ENCODE peak calls at places on chromosomes 13 and 19, in five cellular contexts. V, Z, G, D and R are unnamed samples.

GRCh38 chr13:84962141-84962750 is 837.0 kb downstream of the SLITRK6 start:
- DNase-seq in G (no peak), Z (no peak), D (no peak), V (peak; percentile 59), R (no peak)

GRCh38 chr13:112079696-112080095 is 12.7 kb downstream of the SOX1 start:
- DNase-seq in Z (no peak), D (no peak), V (no peak), G (no peak), R (no peak)

GRCh38 chr19:43624933-43625332 is 5.5 kb upstream of the ZNF428 start:
- DNase-seq in V (peak; percentile 83), D (no peak), Z (no peak), G (no peak), R (no peak)

GRCh38 chr19:48630289-48631036 is 6.7 kb downstream of the DBP start:
- DNase-seq in G (no peak), Z (no peak), V (peak; percentile 87), D (no peak), R (no peak)

GRCh38 chr19:30371157-30371845 is 883 bp upstream of the ZNF536 start:
- DNase-seq in V (no peak), Z (no peak), G (no peak), D (no peak), R (no peak)

GRCh38 chr19:33316521-33317284 is 14.4 kb upstream of the CEBPA start:
- DNase-seq in D (no peak), G (no peak), V (no peak), Z (peak; percentile 78), R (no peak)

GRCh38 chr13:100644328-100644727 is 30.3 kb downstream of the TMTC4 start:
- DNase-seq in V (no peak), Z (no peak), G (peak; percentile 16), D (no peak), R (no peak)

GRCh38 chr19:31423896-31424295 is 74.7 kb upstream of the TSHZ3 start:
- DNase-seq in Z (no peak), G (no peak), V (no peak), D (no peak), R (no peak)

GRCh38 chr13:75415720-75416119 is 66.2 kb downstream of the TBC1D4 start:
- DNase-seq in V (no peak), G (peak; percentile 26), Z (no peak), D (no peak), R (peak; percentile 62)

GRCh38 chr19:55486971-55487883 is 1.0 kb upstream of the SSC5D start:
- DNase-seq in V (peak; percentile 70), D (peak; percentile 88), G (peak; percentile 92), Z (no peak), R (peak; percentile 87)

GRCh38 chr13:75489502-75490263 is 7.7 kb upstream of the TBC1D4 start:
- DNase-seq in Z (no peak), G (peak; percentile 15), V (peak; percentile 68), D (no peak), R (no peak)

GRCh38 chr13:48492123-48493075 is 40.5 kb downstream of the RCBTB2 start:
- DNase-seq in G (no peak), D (no peak), Z (no peak), V (peak; percentile 86), R (no peak)

GRCh38 chr13:24630851-24631341 is 49.3 kb upstream of the ATP12A start:
- DNase-seq in Z (no peak), V (no peak), D (no peak), G (no peak), R (no peak)

GRCh38 chr19:1762243-1763140 is 9.2 kb downstream of the ONECUT3 start:
- DNase-seq in V (no peak), D (no peak), G (no peak), Z (no peak), R (no peak)

GRCh38 chr19:19515764-19516519 is at the start of gene NDUFA13:
- DNase-seq in G (peak; percentile 72), D (peak; percentile 86), Z (peak; percentile 94), V (peak; percentile 95), R (peak; percentile 26)
- TF ChIP-seq CTCF in G (no peak), D (peak; percentile 34), Z (no peak), V (no peak), R (no peak)

DNA sequence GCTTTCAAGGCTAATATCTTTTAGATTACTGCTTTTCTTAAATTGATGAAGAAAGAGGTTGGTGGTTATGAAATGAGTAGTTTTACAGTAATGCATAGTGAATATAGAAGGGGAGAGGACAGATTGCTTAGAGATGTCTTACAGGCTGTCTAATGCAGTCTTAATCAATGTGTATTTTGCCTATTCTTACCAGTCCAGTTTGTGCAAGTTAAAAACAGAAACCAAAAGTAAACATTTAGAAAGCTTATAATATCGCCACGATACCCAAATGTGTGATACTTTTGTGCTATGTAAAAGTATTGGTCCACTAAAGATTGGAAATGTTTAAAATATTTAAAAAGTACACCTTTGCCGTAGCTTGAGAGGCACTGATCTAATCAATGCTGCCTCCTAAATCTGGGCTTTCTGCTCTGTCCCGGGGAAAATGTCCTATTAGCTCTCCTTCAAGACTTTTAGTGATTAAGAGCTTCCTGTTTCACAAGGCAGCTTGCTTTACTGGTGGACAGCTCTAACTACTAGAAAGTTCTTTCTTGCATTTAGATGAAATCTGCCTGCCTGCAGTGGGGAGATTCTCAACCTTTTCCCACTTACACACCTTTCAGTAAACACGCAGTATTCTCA is 64.7 kb downstream of the DNAJC15 start:
- DNase-seq in G (no peak), D (no peak), Z (no peak), V (no peak), R (no peak)
- H3K4me3 ChIP-seq in G (peak overlapping the region; percentile 5), D (peak overlapping the region; percentile 20), Z (no peak overlapping the region), V (peak overlapping the region; percentile 15), R (no peak overlapping the region)

DNA sequence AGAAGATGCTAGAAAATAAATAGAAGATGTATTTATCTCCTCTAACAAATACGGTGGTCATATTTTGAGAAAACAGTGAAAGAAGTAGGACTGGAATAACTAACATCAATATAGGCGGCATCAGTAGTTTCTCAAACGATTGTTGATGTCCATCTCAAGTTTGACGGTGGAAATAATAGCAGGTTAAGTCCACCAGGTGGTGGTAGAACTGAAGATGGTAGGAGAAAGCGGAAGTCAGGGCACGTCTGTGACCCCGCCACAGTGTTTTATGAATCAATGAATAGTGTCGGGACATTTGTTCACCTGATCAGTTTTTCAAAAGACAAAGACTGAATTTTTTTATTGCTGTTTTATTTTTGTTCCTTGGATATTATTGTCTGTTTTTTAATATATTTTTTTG is 706.4 kb upstream of the SLC10A2 start:
- DNase-seq in D (no peak), Z (peak; percentile 16), G (no peak), V (no peak), R (no peak)
- TF ChIP-seq CTCF in D (peak; percentile 28), Z (no peak), G (no peak), V (no peak), R (no peak)

GRCh38 chr19:35797663-35798062 is 15.0 kb downstream of the PRODH2 start:
- DNase-seq in G (no peak), V (peak; percentile 80), D (no peak), Z (no peak), R (no peak)
- H3K4me3 ChIP-seq in G (no peak overlapping the region), V (no peak overlapping the region), D (no peak overlapping the region), Z (no peak overlapping the region), R (no peak overlapping the region)

GRCh38 chr13:39559838-39560237 is 43.2 kb downstream of the LHFPL6 start:
- DNase-seq in G (no peak), V (no peak), D (no peak), Z (no peak), R (no peak)
- TF ChIP-seq CTCF in G (no peak), V (no peak), D (no peak), Z (no peak), R (no peak)

GRCh38 chr13:26230703-26231102 is 8.6 kb upstream of the RNF6 start:
- DNase-seq in Z (no peak), V (no peak), G (no peak), D (no peak), R (no peak)

GRCh38 chr13:26236306-26236705 is 14.2 kb upstream of the RNF6 start:
- DNase-seq in V (no peak), D (no peak), G (no peak), Z (no peak), R (no peak)
- H3K4me3 ChIP-seq in V (no peak overlapping the region), D (no peak overlapping the region), G (no peak overlapping the region), Z (no peak overlapping the region), R (no peak overlapping the region)

GRCh38 chr13:30115257-30115600 is 192.1 kb downstream of the KATNAL1 start:
- DNase-seq in D (no peak), Z (no peak), V (no peak), G (no peak), R (no peak)
- TF ChIP-seq CTCF in D (peak; percentile 54), Z (no peak), V (no peak), G (no peak), R (no peak)

DNA sequence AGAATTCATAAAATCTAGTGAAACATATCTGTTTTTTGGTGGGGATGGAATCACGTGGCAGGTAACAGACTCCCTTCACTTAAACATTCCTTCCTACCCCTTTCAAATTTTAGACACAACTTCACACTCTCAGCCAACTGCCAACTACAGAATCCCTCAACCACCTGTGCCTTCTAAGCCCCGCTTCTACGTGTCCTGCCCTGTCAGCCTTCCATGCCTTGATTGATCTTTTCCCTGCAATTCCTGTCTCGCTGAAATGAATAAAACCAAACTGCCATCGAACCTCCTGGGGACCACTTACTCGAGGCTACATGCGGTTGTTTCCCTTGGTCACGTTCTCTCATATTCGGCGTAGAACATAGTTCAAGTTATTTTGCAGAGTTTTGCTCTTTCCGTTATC is 1.2 kb downstream of the ZNF625 start:
- DNase-seq in D (no peak), Z (no peak), V (no peak), G (no peak), R (no peak)
- H3K4me3 ChIP-seq in D (peak overlapping the region; percentile 87), Z (no peak overlapping the region), V (peak overlapping the region; percentile 99), G (peak overlapping the region; percentile 84), R (peak overlapping the region; percentile 80)